ENCODE peak calls at places on chromosomes 16 and 17, in six cellular contexts. Q, B, U, T, G and A are unnamed samples.

GRCh38 chr16:87602821-87603683 is 744 bp downstream of the JPH3 start:
- DNase-seq in Q (no peak), B (no peak), U (no peak), T (no peak), G (no peak), A (no peak)

GRCh38 chr17:59827721-59828477 is 64.8 kb downstream of the TUBD1 start:
- DNase-seq in Q (no peak), B (no peak), U (peak; percentile 43), T (no peak), G (no peak), A (no peak)

GRCh38 chr17:77320046-77320445 is 179.3 kb downstream of the SEC14L1 start:
- DNase-seq in Q (peak; percentile 88), B (peak; percentile 63), U (no peak), T (peak; percentile 42), G (no peak), A (no peak)

GRCh38 chr17:18382441-18383078 is 5.0 kb downstream of the EVPLL start:
- DNase-seq in Q (no peak), B (no peak), U (no peak), T (no peak), G (no peak), A (no peak)

GRCh38 chr16:30761427-30761927 is 385 bp downstream of the CFAP119 start:
- DNase-seq in Q (no peak), B (peak; percentile 20), U (peak; percentile 47), T (peak; percentile 18), G (no peak), A (peak; percentile 11)

GRCh38 chr16:80176114-80176513 is 364.7 kb upstream of the DYNLRB2 start:
- DNase-seq in Q (peak; percentile 25), B (no peak), U (no peak), T (no peak), G (no peak), A (no peak)

GRCh38 chr16:31202402-31203385 is at the start of gene PYCARD:
- DNase-seq in Q (peak; percentile 51), B (peak; percentile 19), U (no peak), T (peak; percentile 42), G (no peak), A (no peak)

GRCh38 chr17:55635253-55635766 is 87.4 kb downstream of the TMEM100 start:
- DNase-seq in Q (peak; percentile 12), B (peak; percentile 2), U (peak; percentile 32), T (no peak), G (no peak), A (no peak)

GRCh38 chr16:11913425-11914079 is 2.2 kb downstream of the GSPT1 start:
- DNase-seq in Q (peak; percentile 3), B (peak; percentile 41), U (no peak), T (no peak), G (no peak), A (peak; percentile 57)

GRCh38 chr17:74545456-74546230 is at the start of gene CD300C:
- DNase-seq in Q (no peak), B (no peak), U (no peak), T (peak; percentile 39), G (no peak), A (peak; percentile 13)

GRCh38 chr17:75683467-75684041 is 16.4 kb downstream of the SAP30BP start:
- DNase-seq in Q (no peak), B (peak; percentile 80), U (no peak), T (no peak), G (no peak), A (no peak)

GRCh38 chr17:69335018-69335417 is 8.1 kb upstream of the ABCA5 start:
- DNase-seq in Q (peak; percentile 50), B (peak; percentile 60), U (no peak), T (no peak), G (no peak), A (no peak)

GRCh38 chr16:86016201-86016965 is 117.4 kb downstream of the IRF8 start:
- DNase-seq in Q (peak; percentile 42), B (peak; percentile 70), U (peak; percentile 60), T (no peak), G (peak; percentile 9), A (peak; percentile 40)

GRCh38 chr17:78272181-78272913 is 40.9 kb downstream of the TMEM235 start:
- DNase-seq in Q (no peak), B (peak; percentile 90), U (no peak), T (no peak), G (peak; percentile 33), A (peak; percentile 99)

GRCh38 chr17:42459256-42459982 is 741 bp downstream of the ATP6V0A1 start:
- DNase-seq in Q (peak; percentile 44), B (peak; percentile 69), U (peak; percentile 61), T (no peak), G (no peak), A (peak; percentile 56)

GRCh38 chr16:75111514-75112280 is 4.9 kb downstream of the LDHD start:
- DNase-seq in Q (no peak), B (no peak), U (no peak), T (no peak), G (no peak), A (no peak)

GRCh38 chr16:53673189-53673588 is 30.5 kb downstream of the RPGRIP1L start:
- DNase-seq in Q (peak; percentile 1), B (no peak), U (no peak), T (no peak), G (no peak), A (no peak)

GRCh38 chr16:68377667-68378420 is 67.0 kb downstream of the PRMT7 start:
- DNase-seq in Q (no peak), B (no peak), U (peak; percentile 67), T (no peak), G (no peak), A (peak; percentile 22)

GRCh38 chr17:42286411-42287295 is 1.6 kb upstream of the STAT5A start:
- DNase-seq in Q (no peak), B (no peak), U (no peak), T (peak; percentile 43), G (no peak), A (no peak)

GRCh38 chr16:342455-343213 is 9.9 kb downstream of the AXIN1 start:
- DNase-seq in Q (no peak), B (no peak), U (no peak), T (peak; percentile 47), G (no peak), A (peak; percentile 60)

GRCh38 chr16:74563828-74564263 is 43.1 kb downstream of the GLG1 start:
- DNase-seq in Q (peak; percentile 22), B (peak; percentile 43), U (no peak), T (peak; percentile 34), G (no peak), A (peak; percentile 98)

GRCh38 chr17:6701719-6702118 is 11.4 kb downstream of the SLC13A5 start:
- DNase-seq in Q (no peak), B (no peak), U (peak; percentile 21), T (no peak), G (peak; percentile 7), A (no peak)

GRCh38 chr16:88618956-88619667 is 19.3 kb upstream of the IL17C start:
- DNase-seq in Q (no peak), B (no peak), U (no peak), T (no peak), G (no peak), A (no peak)

GRCh38 chr16:7182510-7183109 is 150.0 kb upstream of the RBFOX1 start:
- DNase-seq in Q (no peak), B (no peak), U (no peak), T (no peak), G (no peak), A (peak; percentile 10)

GRCh38 chr16:1296688-1297412 is 12.6 kb upstream of the UBE2I start:
- DNase-seq in Q (no peak), B (peak; percentile 81), U (no peak), T (no peak), G (no peak), A (peak; percentile 81)

GRCh38 chr17:8696951-8697745 is 47.5 kb downstream of the CCDC42 start:
- DNase-seq in Q (no peak), B (peak; percentile 94), U (peak; percentile 67), T (no peak), G (no peak), A (peak; percentile 88)

GRCh38 chr17:28613916-28614315 is at the start of gene RSKR:
- DNase-seq in Q (peak; percentile 15), B (no peak), U (no peak), T (no peak), G (no peak), A (no peak)

GRCh38 chr16:85998868-85999729 is 100.1 kb downstream of the IRF8 start:
- DNase-seq in Q (no peak), B (no peak), U (no peak), T (no peak), G (no peak), A (no peak)

GRCh38 chr16:30095166-30096078 is 591 bp downstream of the YPEL3 start:
- DNase-seq in Q (no peak), B (no peak), U (no peak), T (no peak), G (no peak), A (peak; percentile 29)

GRCh38 chr17:82271401-82271800 is 2.1 kb downstream of the CSNK1D start:
- DNase-seq in Q (no peak), B (no peak), U (no peak), T (no peak), G (no peak), A (no peak)